ENCODE peak calls at places on chromosomes 12 and 14, in four cellular contexts. One of them, this sample, is unnamed.
A peak's percentile ranks its signal among the peaks of the same experiment; 100 is the strongest.

GRCh38 chr14:67821121-67821520 is 1.5 kb downstream of the RAD51B start:
- DNase-seq in lung: no peak
- DNase-seq in ovary: no peak
- DNase-seq in foreskin keratinocyte: no peak
- DNase-seq in this sample: no peak

GRCh38 chr12:112577473-112578334 is 159.0 kb downstream of the PTPN11 start:
- DNase-seq in lung: no peak
- DNase-seq in ovary: no peak
- DNase-seq in foreskin keratinocyte: no peak
- DNase-seq in this sample: no peak

GRCh38 chr12:94374124-94374523 is 85.5 kb downstream of the CEP83 start:
- DNase-seq in lung: no peak
- DNase-seq in ovary: no peak
- DNase-seq in foreskin keratinocyte: no peak
- DNase-seq in this sample: no peak

GRCh38 chr12:80175307-80175930 is 76.1 kb downstream of the OTOGL start:
- DNase-seq in lung: no peak
- DNase-seq in ovary: no peak
- DNase-seq in foreskin keratinocyte: peak; percentile 50
- DNase-seq in this sample: peak; percentile 13

GRCh38 chr12:179131-179884 is 34.6 kb downstream of the SLC6A12 start:
- DNase-seq in lung: no peak
- DNase-seq in ovary: no peak
- DNase-seq in foreskin keratinocyte: no peak
- DNase-seq in this sample: peak; percentile 38

GRCh38 chr14:105525861-105526780 is at the start of gene TMEM121:
- DNase-seq in lung: no peak
- DNase-seq in ovary: peak; percentile 47
- DNase-seq in foreskin keratinocyte: no peak
- DNase-seq in this sample: peak; percentile 17

GRCh38 chr12:89346741-89347324 is 5.5 kb downstream of the DUSP6 start:
- DNase-seq in lung: no peak
- DNase-seq in ovary: no peak
- DNase-seq in foreskin keratinocyte: peak; percentile 84
- DNase-seq in this sample: no peak

GRCh38 chr14:78683206-78683605 is 513.0 kb downstream of the NRXN3 start:
- DNase-seq in lung: no peak
- DNase-seq in ovary: no peak
- DNase-seq in foreskin keratinocyte: no peak
- DNase-seq in this sample: no peak

GRCh38 chr14:61940669-61941420 is 178.6 kb downstream of the SNAPC1 start:
- DNase-seq in lung: no peak
- DNase-seq in ovary: no peak
- DNase-seq in foreskin keratinocyte: no peak
- DNase-seq in this sample: peak; percentile 68

GRCh38 chr14:69879175-69880047 is at the start of gene SMOC1:
- DNase-seq in lung: no peak
- DNase-seq in ovary: no peak
- DNase-seq in foreskin keratinocyte: peak; percentile 76
- DNase-seq in this sample: peak; percentile 71

GRCh38 chr14:90140956-90141316 is 79.1 kb downstream of the KCNK13 start:
- DNase-seq in lung: no peak
- DNase-seq in ovary: no peak
- DNase-seq in foreskin keratinocyte: no peak
- DNase-seq in this sample: no peak

GRCh38 chr12:77571127-77571526 is 259.6 kb upstream of the NAV3 start:
- DNase-seq in lung: no peak
- DNase-seq in ovary: no peak
- DNase-seq in foreskin keratinocyte: no peak
- DNase-seq in this sample: no peak

GRCh38 chr12:49801141-49802063 is 26.8 kb downstream of the NCKAP5L start:
- DNase-seq in lung: no peak
- DNase-seq in ovary: no peak
- DNase-seq in foreskin keratinocyte: no peak
- DNase-seq in this sample: no peak

GRCh38 chr12:31813305-31813704 is 84.5 kb upstream of the AMN1 start:
- DNase-seq in lung: no peak
- DNase-seq in ovary: no peak
- DNase-seq in foreskin keratinocyte: no peak
- DNase-seq in this sample: no peak

GRCh38 chr14:103703433-103704385 is 11.5 kb downstream of the XRCC3 start:
- DNase-seq in lung: no peak
- DNase-seq in ovary: no peak
- DNase-seq in foreskin keratinocyte: no peak
- DNase-seq in this sample: no peak

GRCh38 chr14:23602181-23603095 is 23.8 kb upstream of the JPH4 start:
- DNase-seq in lung: no peak
- DNase-seq in ovary: no peak
- DNase-seq in foreskin keratinocyte: no peak
- DNase-seq in this sample: no peak

GRCh38 chr12:112447106-112447505 is 28.4 kb downstream of the PTPN11 start:
- DNase-seq in lung: no peak
- DNase-seq in ovary: no peak
- DNase-seq in foreskin keratinocyte: no peak
- DNase-seq in this sample: no peak

GRCh38 chr14:89442280-89442679 is 25.2 kb upstream of the FOXN3 start:
- DNase-seq in lung: no peak
- DNase-seq in ovary: no peak
- DNase-seq in foreskin keratinocyte: no peak
- DNase-seq in this sample: no peak

GRCh38 chr12:83036847-83037246 is 350.1 kb downstream of the TMTC2 start:
- DNase-seq in lung: no peak
- DNase-seq in ovary: no peak
- DNase-seq in foreskin keratinocyte: no peak
- DNase-seq in this sample: no peak

GRCh38 chr14:93301821-93302447 is 30.9 kb downstream of the BTBD7 start:
- DNase-seq in lung: no peak
- DNase-seq in ovary: no peak
- DNase-seq in foreskin keratinocyte: peak; percentile 90
- DNase-seq in this sample: no peak

GRCh38 chr12:7915911-7916403 is 20.0 kb downstream of the SLC2A3 start:
- DNase-seq in lung: no peak
- DNase-seq in ovary: no peak
- DNase-seq in foreskin keratinocyte: no peak
- DNase-seq in this sample: no peak

GRCh38 chr14:85444685-85445084 is 85.3 kb upstream of the FLRT2 start:
- DNase-seq in lung: no peak
- DNase-seq in ovary: no peak
- DNase-seq in foreskin keratinocyte: no peak
- DNase-seq in this sample: peak; percentile 77

GRCh38 chr14:102923920-102924486 is 1.5 kb downstream of the AMN start:
- DNase-seq in lung: no peak
- DNase-seq in ovary: no peak
- DNase-seq in foreskin keratinocyte: no peak
- DNase-seq in this sample: no peak

GRCh38 chr12:18446245-18446644 is 184.9 kb downstream of the PIK3C2G start:
- DNase-seq in lung: no peak
- DNase-seq in ovary: no peak
- DNase-seq in foreskin keratinocyte: no peak
- DNase-seq in this sample: no peak

GRCh38 chr14:39109893-39110715 is 4.0 kb upstream of the GEMIN2 start:
- DNase-seq in lung: no peak
- DNase-seq in ovary: no peak
- DNase-seq in foreskin keratinocyte: no peak
- DNase-seq in this sample: peak; percentile 39

GRCh38 chr12:72622556-72622955 is 350.4 kb downstream of the TRHDE start:
- DNase-seq in lung: no peak
- DNase-seq in ovary: no peak
- DNase-seq in foreskin keratinocyte: no peak
- DNase-seq in this sample: no peak

GRCh38 chr14:31059152-31059924 is 33.2 kb upstream of the STRN3 start:
- DNase-seq in lung: peak; percentile 34
- DNase-seq in ovary: peak; percentile 42
- DNase-seq in foreskin keratinocyte: peak; percentile 90
- DNase-seq in this sample: no peak

GRCh38 chr14:51386983-51387730 is 147.1 kb downstream of the TMX1 start:
- DNase-seq in lung: no peak
- DNase-seq in ovary: no peak
- DNase-seq in foreskin keratinocyte: no peak
- DNase-seq in this sample: no peak

GRCh38 chr12:1634590-1635191 is 5.7 kb downstream of the WNT5B start:
- DNase-seq in lung: peak; percentile 75
- DNase-seq in ovary: peak; percentile 87
- DNase-seq in foreskin keratinocyte: peak; percentile 41
- DNase-seq in this sample: peak; percentile 76

GRCh38 chr14:24312736-24313507 is 1.6 kb downstream of the LTB4R start:
- DNase-seq in lung: no peak
- DNase-seq in ovary: no peak
- DNase-seq in foreskin keratinocyte: no peak
- DNase-seq in this sample: peak; percentile 55

GRCh38 chr12:131105736-131106356 is 152.1 kb downstream of the ADGRD1 start:
- DNase-seq in lung: no peak
- DNase-seq in ovary: no peak
- DNase-seq in foreskin keratinocyte: no peak
- DNase-seq in this sample: no peak

GRCh38 chr12:45327823-45328383 is 112.0 kb downstream of the ANO6 start:
- DNase-seq in lung: no peak
- DNase-seq in ovary: no peak
- DNase-seq in foreskin keratinocyte: peak; percentile 51
- DNase-seq in this sample: no peak

GRCh38 chr12:117045175-117045997 is 53.8 kb downstream of the TESC start:
- DNase-seq in lung: no peak
- DNase-seq in ovary: no peak
- DNase-seq in foreskin keratinocyte: no peak
- DNase-seq in this sample: no peak

GRCh38 chr14:38718519-38718918 is 384.5 kb downstream of the SEC23A start:
- DNase-seq in lung: no peak
- DNase-seq in ovary: no peak
- DNase-seq in foreskin keratinocyte: no peak
- DNase-seq in this sample: no peak

GRCh38 chr12:38954119-38954746 is 48.8 kb upstream of the CPNE8 start:
- DNase-seq in lung: no peak
- DNase-seq in ovary: no peak
- DNase-seq in foreskin keratinocyte: no peak
- DNase-seq in this sample: no peak

GRCh38 chr14:95691591-95691990 is 5.4 kb downstream of the TCL1B start:
- DNase-seq in lung: no peak
- DNase-seq in ovary: no peak
- DNase-seq in foreskin keratinocyte: no peak
- DNase-seq in this sample: no peak

GRCh38 chr14:95686935-95687334 is 709 bp downstream of the TCL1B start:
- DNase-seq in lung: no peak
- DNase-seq in ovary: no peak
- DNase-seq in foreskin keratinocyte: no peak
- DNase-seq in this sample: no peak

GRCh38 chr14:95692109-95692508 is 5.9 kb downstream of the TCL1B start:
- DNase-seq in lung: no peak
- DNase-seq in ovary: no peak
- DNase-seq in foreskin keratinocyte: no peak
- DNase-seq in this sample: no peak

GRCh38 chr14:95690815-95691214 is 4.6 kb downstream of the TCL1B start:
- DNase-seq in lung: no peak
- DNase-seq in ovary: no peak
- DNase-seq in foreskin keratinocyte: no peak
- DNase-seq in this sample: no peak

DNA sequence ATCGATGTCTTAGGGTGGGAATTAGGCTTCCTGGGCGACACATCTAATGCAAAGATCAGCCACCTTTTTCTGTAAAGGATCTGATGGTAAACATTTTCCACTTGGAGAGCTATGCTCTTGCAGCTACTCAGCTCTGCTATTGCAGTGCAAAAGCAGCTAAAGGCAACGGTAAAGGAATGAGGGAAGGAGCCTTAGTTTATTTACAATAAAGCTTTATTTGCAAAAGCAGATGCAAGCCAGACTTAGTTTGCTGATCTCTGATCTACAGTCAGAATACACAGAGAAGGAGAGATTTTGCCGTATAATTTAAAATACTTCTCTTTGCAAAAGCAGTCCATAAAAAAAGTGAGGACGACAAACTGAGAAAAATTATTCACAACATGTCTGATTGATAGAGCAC is 3.2 kb downstream of the TCL1B start:
- DNase-seq in lung: no peak
- DNase-seq in ovary: no peak
- DNase-seq in foreskin keratinocyte: no peak
- DNase-seq in this sample: no peak
- H3K4me1 ChIP-seq in lung: no peaks in the 10 kb centered on the region
- H3K4me1 ChIP-seq in ovary: no peaks in the 10 kb centered on the region
- H3K4me1 ChIP-seq in foreskin keratinocyte: no peaks in the 10 kb centered on the region
- H3K4me1 ChIP-seq in this sample: no peaks in the 10 kb centered on the region

GRCh38 chr14:71552809-71553208 is 379.4 kb upstream of the RGS6 start:
- DNase-seq in lung: no peak
- DNase-seq in ovary: no peak
- DNase-seq in foreskin keratinocyte: no peak
- DNase-seq in this sample: no peak
- H3K4me1 ChIP-seq in lung: peaks cover 2% of the 10 kb centered on the region
- H3K4me1 ChIP-seq in ovary: no peaks in the 10 kb centered on the region
- H3K4me1 ChIP-seq in foreskin keratinocyte: no peaks in the 10 kb centered on the region
- H3K4me1 ChIP-seq in this sample: no peaks in the 10 kb centered on the region

GRCh38 chr12:104297477-104298113 is 5.9 kb upstream of the EID3 start:
- DNase-seq in lung: no peak
- DNase-seq in ovary: no peak
- DNase-seq in foreskin keratinocyte: no peak
- DNase-seq in this sample: no peak
- H3K4me1 ChIP-seq in lung: peaks cover 8% of the 10 kb centered on the region
- H3K4me1 ChIP-seq in ovary: peaks cover 7% of the 10 kb centered on the region
- H3K4me1 ChIP-seq in foreskin keratinocyte: peaks cover 38% of the 10 kb centered on the region
- H3K4me1 ChIP-seq in this sample: no peaks in the 10 kb centered on the region

GRCh38 chr12:26748412-26748740 is 84.6 kb downstream of the ITPR2 start:
- DNase-seq in lung: no peak
- DNase-seq in ovary: no peak
- DNase-seq in foreskin keratinocyte: no peak
- DNase-seq in this sample: no peak

GRCh38 chr12:26748741-26749431 is 84.1 kb downstream of the ITPR2 start:
- DNase-seq in lung: no peak
- DNase-seq in ovary: no peak
- DNase-seq in foreskin keratinocyte: peak; percentile 86
- DNase-seq in this sample: no peak

GRCh38 chr12:26744042-26744626 is 88.9 kb downstream of the ITPR2 start:
- DNase-seq in lung: no peak
- DNase-seq in ovary: no peak
- DNase-seq in foreskin keratinocyte: no peak
- DNase-seq in this sample: no peak

GRCh38 chr12:26744697-26745440 is 88.1 kb downstream of the ITPR2 start:
- DNase-seq in lung: no peak
- DNase-seq in ovary: no peak
- DNase-seq in foreskin keratinocyte: no peak
- DNase-seq in this sample: no peak

GRCh38 chr12:26746315-26746714 is 86.7 kb downstream of the ITPR2 start:
- DNase-seq in lung: no peak
- DNase-seq in ovary: no peak
- DNase-seq in foreskin keratinocyte: peak; percentile 88
- DNase-seq in this sample: no peak
- H3K4me1 ChIP-seq in lung: peaks cover 1% of the 10 kb centered on the region
- H3K4me1 ChIP-seq in ovary: peaks cover 3% of the 10 kb centered on the region
- H3K4me1 ChIP-seq in foreskin keratinocyte: peaks cover 50% of the 10 kb centered on the region
- H3K4me1 ChIP-seq in this sample: no peaks in the 10 kb centered on the region

This sample was measured in thyroid gland.